ENCODE peak calls at places on chromosomes 4 and X, in five cellular contexts. S is H9, K is astrocyte, W is testis, O is adrenal gland. Q is an unnamed sample. For H3K27me3 and H3K4me1, the result is how much of the 10 kb centered on the place peaks cover.

GRCh38 chr4:79597266-79597665 is 189.2 kb upstream of the GK2 start:
- DNase-seq in O (peak), S (no peak), K (peak), W (no peak), Q (no peak)

GRCh38 chrX:10062352-10062751 is 94.4 kb upstream of the CLCN4 start:
- DNase-seq in O (no peak), W (no peak), S (no peak), K (no peak), Q (peak)

GRCh38 chr4:49036528-49036927 is 50.5 kb downstream of the CWH43 start:
- DNase-seq in O (no peak), K (no peak), S (no peak), W (no peak), Q (no peak)

GRCh38 chrX:40720811-40721210 is 14.5 kb downstream of the MED14 start:
- DNase-seq in K (no peak), S (no peak), O (no peak), W (no peak), Q (no peak)

GRCh38 chr4:73220815-73221214 is 37.8 kb downstream of the ANKRD17 start:
- DNase-seq in W (no peak), S (no peak), K (no peak), O (no peak), Q (no peak)

GRCh38 chr4:156976147-156976546 is 4.5 kb upstream of the PDGFC start:
- DNase-seq in S (no peak), W (no peak), K (peak), O (no peak), Q (no peak)

GRCh38 chr4:169229571-169230028 is 41.2 kb downstream of the SH3RF1 start:
- DNase-seq in W (no peak), S (no peak), O (peak), K (peak), Q (no peak)

GRCh38 chr4:5979981-5980380 is 38.2 kb downstream of the C4orf50 start:
- DNase-seq in W (no peak), K (no peak), O (no peak), S (peak), Q (peak)

GRCh38 chr4:71958978-71959377 is 72.8 kb upstream of the NPFFR2 start:
- DNase-seq in W (no peak), O (no peak), S (no peak), K (no peak), Q (no peak)

GRCh38 chr4:52788806-52789205 is 37.6 kb upstream of the ERVMER34-1 start:
- DNase-seq in W (no peak), O (no peak), K (peak), S (no peak), Q (peak)

GRCh38 chr4:109846395-109847098 is 1.4 kb upstream of the LRIT3 start:
- DNase-seq in S (no peak), W (no peak), K (no peak), O (no peak), Q (no peak)

GRCh38 chr4:169410839-169411770 is 140.3 kb upstream of the SH3RF1 start:
- DNase-seq in W (no peak), S (peak), O (peak), K (peak), Q (no peak)

GRCh38 chr4:159400782-159401712 is 298.2 kb downstream of the RAPGEF2 start:
- DNase-seq in K (no peak), S (no peak), W (no peak), O (peak), Q (no peak)

GRCh38 chrX:42691196-42691595 is 86.8 kb downstream of the PPP1R2C start:
- DNase-seq in W (no peak), K (no peak), S (no peak), O (no peak), Q (no peak)

GRCh38 chr4:124433500-124433899 is 279.0 kb downstream of the ANKRD50 start:
- DNase-seq in K (peak), O (no peak), W (no peak), S (no peak), Q (no peak)

GRCh38 chrX:87409113-87409841 is 108.3 kb upstream of the KLHL4 start:
- DNase-seq in K (peak), W (peak), S (no peak), O (peak), Q (peak)

GRCh38 chrX:69032601-69033000 is 132.7 kb downstream of the PJA1 start:
- DNase-seq in W (no peak), O (no peak), S (no peak), K (no peak), Q (peak)

GRCh38 chr4:123640824-123641223 is 244.2 kb downstream of the SPRY1 start:
- DNase-seq in S (no peak), O (no peak), W (no peak), K (no peak), Q (no peak)

GRCh38 chrX:68822641-68823410 is 6.0 kb upstream of the EFNB1 start:
- DNase-seq in K (peak), O (peak), W (peak), S (peak), Q (no peak)

GRCh38 chrX:15404712-15405111 is 20.5 kb upstream of the VEGFD start:
- DNase-seq in O (peak), S (no peak), K (no peak), W (peak), Q (no peak)

GRCh38 chr4:103424853-103425252 is 226.7 kb upstream of the CENPE start:
- DNase-seq in W (no peak), O (no peak), S (no peak), K (no peak), Q (no peak)

GRCh38 chr4:141548791-141549190 is 87.6 kb upstream of the IL15 start:
- DNase-seq in S (no peak), K (peak), O (no peak), W (no peak), Q (no peak)

GRCh38 chrX:119682019-119682989 is 10.7 kb downstream of the SEPTIN6 start:
- DNase-seq in O (no peak), S (no peak), W (no peak), K (no peak), Q (no peak)

DNA sequence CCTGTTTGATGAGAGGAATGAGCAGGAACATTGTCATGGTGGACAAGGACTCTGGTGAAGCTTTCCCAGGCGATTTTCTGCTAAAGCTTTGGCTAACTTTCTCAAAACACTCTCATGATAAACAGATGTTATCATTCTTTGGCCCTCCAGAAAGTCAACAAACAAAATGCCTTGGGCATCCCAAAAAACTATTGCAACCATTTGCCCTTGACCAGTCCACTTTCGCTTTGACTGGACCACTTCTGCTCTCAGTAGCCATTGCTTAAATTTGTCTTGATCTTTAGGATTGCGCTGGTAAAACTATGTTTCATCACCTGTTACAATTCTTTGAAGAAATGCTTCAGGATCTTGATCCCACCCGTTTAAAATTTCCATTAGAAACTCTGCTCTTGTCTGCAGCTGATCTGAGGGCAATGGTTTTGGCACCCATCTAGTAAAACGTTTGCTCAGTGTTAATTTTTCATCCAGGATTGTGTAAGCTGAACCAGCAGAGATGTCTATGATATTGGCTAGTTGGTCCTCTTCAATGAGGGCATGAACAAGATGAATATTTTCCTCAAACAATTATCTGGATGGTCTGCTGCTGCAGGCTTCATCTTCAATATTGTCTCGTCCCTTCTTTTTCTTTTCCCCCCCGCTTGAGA is 14.8 kb downstream of the TBC1D1 start:
- DNase-seq in W (no peak), K (no peak), O (no peak), S (no peak), Q (no peak)
- H3K27me3 ChIP-seq in W (under half), K (under half), O (under half), S (under half), Q (under half)

GRCh38 chr4:38898245-38898644 is 30.6 kb downstream of the FAM114A1 start:
- DNase-seq in W (no peak), O (no peak), S (no peak), K (no peak), Q (no peak)

GRCh38 chr4:38905657-38906398 is 38.2 kb downstream of the FAM114A1 start:
- DNase-seq in O (no peak), W (no peak), K (no peak), S (no peak), Q (no peak)

GRCh38 chr4:38902221-38902620 is 34.6 kb downstream of the FAM114A1 start:
- DNase-seq in W (no peak), O (no peak), K (no peak), S (no peak), Q (no peak)

GRCh38 chr4:38904090-38904666 is 36.6 kb downstream of the FAM114A1 start:
- DNase-seq in O (no peak), K (no peak), S (no peak), W (no peak), Q (peak)

DNA sequence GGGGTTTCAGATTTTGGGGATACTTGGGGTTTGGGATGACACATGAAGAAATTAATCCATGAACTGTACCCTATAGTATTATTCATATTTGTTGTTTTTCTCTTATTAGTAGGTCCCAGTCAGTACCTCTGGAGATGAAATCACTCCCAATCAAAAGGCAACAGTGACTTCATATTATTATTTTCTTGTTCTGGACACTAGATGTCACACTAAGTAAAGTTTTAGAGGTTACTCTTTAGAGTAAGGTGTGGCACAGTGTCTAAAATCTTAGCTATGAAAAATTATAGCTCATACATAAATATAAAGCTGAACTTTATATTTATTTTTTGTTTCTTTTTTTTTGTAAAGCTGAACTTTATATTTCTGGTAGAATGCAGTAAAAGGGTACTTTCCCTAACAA is 35.1 kb downstream of the FAM114A1 start:
- DNase-seq in S (no peak), W (no peak), O (no peak), K (no peak), Q (no peak)
- TF ChIP-seq CTCF in S (peak), W (no peak), O (peak), K (no peak), Q (peak)

GRCh38 chr4:152935661-152936445 is at the start of gene FHDC1:
- DNase-seq in W (peak), S (peak), O (no peak), K (peak), Q (peak)
- H3K4me1 ChIP-seq in W (under half), S (under half), O (under half), K (under half), Q (under half)

DNA sequence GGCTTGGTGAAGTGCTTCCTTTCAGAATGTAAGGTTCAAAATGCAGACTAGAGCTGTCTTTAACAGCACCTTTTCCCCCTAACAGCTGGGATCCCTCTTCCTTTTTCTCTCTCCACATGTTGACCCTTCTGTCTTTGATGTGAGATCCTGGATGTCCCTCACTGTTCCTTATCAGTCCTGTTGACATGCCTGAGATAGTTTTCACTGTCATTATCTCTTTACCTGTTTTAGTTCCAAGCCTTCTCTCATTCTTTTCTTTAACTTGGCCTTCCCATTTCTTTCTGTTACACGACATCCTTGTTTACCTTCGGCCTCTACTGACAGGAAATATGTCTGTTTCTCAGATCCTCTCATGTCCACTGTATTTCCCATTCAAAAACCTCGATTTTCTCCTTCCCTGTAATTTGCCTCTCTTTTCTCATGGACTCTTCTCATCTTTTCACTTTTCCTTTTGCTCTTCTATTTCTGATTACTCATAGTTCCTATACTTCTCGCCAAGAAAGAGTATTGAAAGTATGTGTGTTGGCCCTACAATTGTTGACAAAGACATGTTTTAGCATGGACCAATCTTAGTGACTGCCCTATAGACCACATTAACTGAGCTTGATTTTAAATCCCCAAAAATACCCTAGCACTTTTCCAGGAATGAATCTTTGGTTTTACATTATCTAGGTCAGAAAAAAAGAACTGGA is 1.2 kb upstream of the SOWAHB start:
- DNase-seq in W (no peak), O (no peak), S (no peak), K (no peak), Q (peak)
- H3K27me3 ChIP-seq in W (under half), O (under half), S (under half), K (under half), Q (under half)

DNA sequence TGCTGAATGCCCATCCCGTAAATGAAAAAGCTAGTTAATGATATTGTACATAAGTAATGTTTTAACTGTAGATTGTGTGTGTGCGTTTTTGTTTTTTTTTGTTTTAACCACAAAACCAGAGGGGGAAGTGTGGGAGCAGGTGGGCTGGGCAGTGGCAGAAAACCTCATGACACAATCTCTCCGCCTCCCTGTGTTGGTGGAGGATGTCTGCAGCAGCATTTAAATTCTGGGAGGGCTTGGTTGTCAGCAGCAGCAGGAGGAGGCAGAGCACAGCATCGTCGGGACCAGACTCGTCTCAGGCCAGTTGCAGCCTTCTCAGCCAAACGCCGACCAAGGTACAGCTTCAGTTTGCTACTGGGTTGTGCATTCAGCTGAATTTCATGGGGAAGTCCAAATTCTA is at the start of gene SPP1:
- DNase-seq in S (peak), K (peak), O (no peak), W (peak), Q (peak)
- TF ChIP-seq CTCF in S (peak), K (no peak), O (no peak), W (no peak), Q (no peak)

DNA sequence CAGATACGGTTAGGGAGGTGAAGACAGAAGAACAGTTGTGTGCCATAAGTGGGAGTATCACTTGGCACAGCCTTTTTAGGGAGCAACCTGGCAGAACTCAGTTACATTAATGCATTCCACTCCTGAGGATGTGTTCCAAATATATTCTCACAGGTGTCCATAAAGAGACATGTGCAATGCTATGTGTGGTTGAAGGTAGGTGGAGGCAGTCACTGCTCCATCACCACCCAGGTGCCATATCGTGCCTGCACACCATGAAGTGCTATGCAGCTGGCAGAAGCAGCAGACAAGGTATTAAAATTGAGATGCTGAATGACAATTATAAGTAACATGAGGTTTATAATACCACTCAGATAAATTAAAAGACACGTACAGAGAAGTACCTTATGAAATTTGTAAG is 248.0 kb upstream of the SFRP2 start:
- DNase-seq in O (no peak), S (no peak), W (no peak), K (no peak), Q (no peak)
- H3K4me1 ChIP-seq in O (under half), S (under half), W (under half), K (under half), Q (under half)

DNA sequence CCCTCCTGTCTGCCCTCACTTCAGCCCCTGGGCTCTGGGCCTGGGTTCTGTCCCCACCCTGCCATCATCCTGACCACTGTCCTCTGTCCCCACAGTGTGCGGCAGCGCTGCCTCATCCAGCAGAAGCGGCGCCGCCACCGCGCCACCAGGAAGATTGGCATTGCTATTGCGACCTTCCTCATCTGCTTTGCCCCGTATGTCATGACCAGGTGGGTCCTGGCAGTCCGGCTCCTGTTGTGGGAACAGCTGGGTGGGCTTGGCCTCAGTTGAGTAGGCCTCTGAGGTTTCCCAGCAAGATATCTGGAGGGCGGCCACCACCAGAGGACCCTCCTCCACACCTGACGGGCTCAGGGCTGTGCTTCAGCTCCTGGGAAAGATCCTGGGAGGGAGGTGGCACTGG is 2.2 kb downstream of the GPR78 start:
- DNase-seq in O (no peak), S (no peak), W (no peak), K (no peak), Q (no peak)
- H3K27me3 ChIP-seq in O (under half), S (under half), W (under half), K (under half), Q (under half)

DNA sequence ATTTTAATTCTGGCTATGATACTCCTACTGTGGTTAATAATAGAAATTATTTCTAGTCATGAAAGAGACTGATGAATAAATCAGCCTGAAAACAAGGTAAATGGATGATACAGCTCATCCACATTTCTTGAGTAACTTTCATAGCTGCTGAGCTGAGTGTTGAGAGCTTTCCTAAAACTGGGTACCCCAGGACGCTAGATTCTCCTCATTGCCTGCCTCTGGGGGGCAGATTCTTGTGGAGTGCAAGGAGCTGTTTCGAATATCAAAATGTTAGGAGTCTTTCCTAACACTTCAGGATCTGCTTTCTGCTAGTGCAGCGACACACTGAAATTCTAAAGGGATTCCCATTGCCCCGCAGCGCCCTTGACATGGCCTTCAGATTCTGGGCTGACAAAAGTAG is 2.1 kb downstream of the MND1 start:
- DNase-seq in O (no peak), W (no peak), S (no peak), K (no peak), Q (no peak)
- TF ChIP-seq CTCF in O (no peak), W (no peak), S (peak), K (no peak), Q (no peak)

DNA sequence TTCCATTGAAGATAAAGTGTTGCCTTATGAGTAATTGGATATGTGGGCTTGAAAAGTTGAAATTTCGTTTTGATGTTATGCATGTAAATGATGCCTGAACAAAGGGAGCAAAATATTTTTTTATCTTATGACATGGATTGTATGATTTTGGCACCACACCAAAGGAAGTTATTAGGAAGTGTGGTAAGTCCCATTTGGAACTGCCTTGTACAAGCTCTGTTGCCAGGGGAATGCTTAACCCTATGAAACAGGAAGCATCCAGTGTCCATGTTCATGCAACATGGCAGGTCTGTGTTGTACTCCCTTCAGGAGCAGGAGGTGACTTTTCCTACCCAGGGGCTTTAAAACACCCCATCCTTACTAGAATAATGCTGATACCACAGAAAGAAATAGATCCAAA is 13.2 kb downstream of the SMPX start:
- DNase-seq in K (no peak), S (no peak), O (no peak), W (no peak), Q (no peak)
- H3K4me1 ChIP-seq in K (under half), S (under half), O (under half), W (under half), Q (half or more)

DNA sequence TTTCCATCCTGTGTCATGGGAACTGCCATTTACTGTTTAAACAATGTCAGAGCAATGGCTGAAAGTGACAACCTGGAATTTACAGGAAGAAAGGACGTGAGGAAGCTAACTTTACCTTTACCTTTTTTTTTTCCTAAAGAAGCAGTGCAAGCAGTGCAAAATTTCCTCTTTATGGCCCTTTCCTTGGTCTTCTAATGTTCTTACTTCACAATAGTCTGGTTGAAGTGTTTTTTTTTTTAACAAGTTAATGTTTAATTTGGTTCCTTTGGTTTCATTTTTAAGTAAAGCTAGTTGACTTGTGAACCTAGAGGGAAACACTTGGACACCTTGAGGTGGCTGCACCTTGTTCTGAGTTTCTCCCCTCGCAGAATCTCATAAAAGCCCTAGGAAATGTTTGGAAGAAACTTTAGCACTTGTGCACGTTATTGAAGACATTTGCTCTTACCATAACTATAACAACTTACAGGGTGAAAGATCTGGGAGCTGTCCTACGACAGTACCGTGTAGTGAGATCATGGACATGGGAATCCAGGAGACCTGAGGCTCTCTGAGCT is 1.8 kb downstream of the SGMS2 start:
- DNase-seq in S (no peak), W (no peak), O (no peak), K (no peak), Q (no peak)
- H3K27me3 ChIP-seq in S (half or more), W (under half), O (under half), K (under half), Q (under half)